ENCODE peak calls at places on chromosomes 7 and 10, in four cellular contexts. F, E, I and L are unnamed samples.

GRCh38 chr10:91163269-91163708 is 57.2 kb upstream of the PCGF5 start:
- DNase-seq in F (peak), E (peak), I (no peak), L (peak)

GRCh38 chr7:135692055-135692454 is 29.7 kb downstream of the STMP1 start:
- DNase-seq in F (no peak), E (no peak), I (no peak), L (no peak)

GRCh38 chr7:4699897-4700296 is 17.8 kb downstream of the FOXK1 start:
- DNase-seq in F (no peak), E (no peak), I (no peak), L (no peak)

GRCh38 chr7:71824356-71824755 is 587.8 kb downstream of the CALN1 start:
- DNase-seq in F (no peak), E (no peak), I (no peak), L (no peak)

GRCh38 chr10:99329891-99330674 is 927 bp downstream of the CNNM1 start:
- DNase-seq in F (peak), E (no peak), I (no peak), L (peak)

GRCh38 chr7:101944611-101945010 is 127.2 kb downstream of the CUX1 start:
- DNase-seq in F (no peak), E (no peak), I (no peak), L (no peak)

GRCh38 chr10:58775960-58776574 is 263.4 kb downstream of the BICC1 start:
- DNase-seq in F (no peak), E (no peak), I (peak), L (no peak)

GRCh38 chr10:867807-868206 is 63.7 kb downstream of the LARP4B start:
- DNase-seq in F (no peak), E (no peak), I (no peak), L (no peak)

GRCh38 chr10:4162571-4163286 is 377.7 kb upstream of the KLF6 start:
- DNase-seq in F (no peak), E (no peak), I (no peak), L (no peak)

GRCh38 chr7:74141705-74142104 is 32.5 kb upstream of the EIF4H start:
- DNase-seq in F (no peak), E (no peak), I (no peak), L (no peak)

GRCh38 chr7:47759056-47759706 is 177.3 kb upstream of the TNS3 start:
- DNase-seq in F (no peak), E (no peak), I (no peak), L (no peak)

GRCh38 chr7:159229683-159230475 is 85.2 kb upstream of the VIPR2 start:
- DNase-seq in F (no peak), E (no peak), I (no peak), L (no peak)

GRCh38 chr7:54858008-54858692 is 99.1 kb upstream of the SEC61G start:
- DNase-seq in F (no peak), E (no peak), I (peak), L (no peak)

GRCh38 chr10:126658928-126659327 is 11.6 kb downstream of the C10orf90 start:
- DNase-seq in F (no peak), E (no peak), I (no peak), L (no peak)

GRCh38 chr10:95516774-95517373 is 44.3 kb downstream of the SORBS1 start:
- DNase-seq in F (no peak), E (no peak), I (no peak), L (no peak)

GRCh38 chr7:105462765-105463164 is 59.3 kb downstream of the PUS7 start:
- DNase-seq in F (no peak), E (no peak), I (no peak), L (no peak)

GRCh38 chr10:24384954-24385353 is 176.0 kb downstream of the KIAA1217 start:
- DNase-seq in F (no peak), E (no peak), I (no peak), L (no peak)

GRCh38 chr7:134891262-134892001 is 94.9 kb upstream of the AGBL3 start:
- DNase-seq in F (peak), E (peak), I (peak), L (peak)

GRCh38 chr10:129513312-129513711 is 46.3 kb downstream of the MGMT start:
- DNase-seq in F (no peak), E (no peak), I (no peak), L (no peak)

GRCh38 chr10:113872139-113873030 is 17.9 kb downstream of the NHLRC2 start:
- DNase-seq in F (no peak), E (no peak), I (no peak), L (no peak)

GRCh38 chr7:9657257-9657656 is 1223.8 kb downstream of the NXPH1 start:
- DNase-seq in F (no peak), E (no peak), I (no peak), L (no peak)

GRCh38 chr10:46235705-46236536 is 50.9 kb upstream of the ANTXRL start:
- DNase-seq in F (no peak), E (no peak), I (no peak), L (no peak)

GRCh38 chr10:6713716-6714115 is 133.6 kb upstream of the PRKCQ start:
- DNase-seq in F (no peak), E (no peak), I (no peak), L (no peak)

GRCh38 chr10:5639066-5639465 is 27.3 kb downstream of the ASB13 start:
- DNase-seq in F (no peak), E (no peak), I (no peak), L (no peak)

GRCh38 chr10:47402681-47403301 is 18.7 kb upstream of the ZNF488 start:
- DNase-seq in F (peak), E (peak), I (peak), L (peak)

GRCh38 chr7:44622342-44623151 is 16.1 kb downstream of the OGDH start:
- DNase-seq in F (no peak), E (no peak), I (no peak), L (no peak)

DNA sequence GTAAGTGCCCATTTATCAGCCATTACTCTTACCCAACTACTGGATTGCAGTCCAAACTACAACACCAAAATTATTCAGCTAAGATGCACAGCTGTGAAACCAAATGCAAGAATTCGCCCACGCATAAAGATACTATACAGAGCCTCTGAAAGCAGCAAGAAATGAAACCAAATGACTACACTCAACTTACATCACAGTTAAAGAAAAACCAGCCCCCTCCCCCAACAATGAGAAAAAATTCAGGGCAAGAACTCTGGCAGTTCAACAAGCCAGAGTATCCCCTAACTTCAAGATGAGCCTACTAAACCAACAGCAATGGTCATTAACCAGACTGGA is 209.1 kb upstream of the VWC2 start:
- DNase-seq in F (no peak), E (no peak), I (no peak), L (no peak)
- H3K4me3 ChIP-seq in F (no peak), E (no peak), I (no peak), L (no peak)

GRCh38 chr7:1290262-1291039 is 57.8 kb downstream of the UNCX start:
- DNase-seq in F (peak), E (no peak), I (no peak), L (peak)
- TF ChIP-seq CTCF in F (no peak), E (no peak), I (peak), L (no peak)

DNA sequence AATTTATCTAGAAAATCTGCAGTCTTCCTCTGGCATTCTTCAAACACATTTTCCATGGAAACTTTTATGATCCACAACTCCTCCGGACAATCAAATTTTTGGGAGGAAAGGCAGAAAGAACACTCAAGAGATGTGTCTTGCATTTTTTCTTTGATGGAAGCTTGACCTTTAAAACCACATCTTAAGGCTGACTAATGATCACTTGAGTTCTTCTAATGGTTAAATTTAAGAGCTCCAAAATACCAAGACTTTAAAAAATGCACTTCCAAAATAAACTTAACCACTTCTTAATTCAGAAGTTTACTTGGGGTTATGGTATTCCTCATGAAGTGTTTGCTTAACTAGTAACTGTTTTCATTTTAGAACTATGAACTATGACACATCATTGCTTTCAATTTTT is 43.3 kb downstream of the ETV1 start:
- DNase-seq in F (no peak), E (no peak), I (no peak), L (no peak)
- H3K4me3 ChIP-seq in F (no peak), E (no peak), I (no peak), L (no peak)

GRCh38 chr7:128389085-128389814 is 20.5 kb downstream of the IMPDH1 start:
- DNase-seq in F (no peak), E (no peak), I (no peak), L (no peak)
- TF ChIP-seq CTCF in F (no peak), E (no peak), I (no peak), L (no peak)

GRCh38 chr10:35307297-35307696 is 29.0 kb upstream of the CCNY start:
- DNase-seq in F (no peak), E (no peak), I (peak), L (no peak)

GRCh38 chr10:35304649-35305048 is 31.7 kb upstream of the CCNY start:
- DNase-seq in F (no peak), E (no peak), I (no peak), L (no peak)

GRCh38 chr10:35308809-35309208 is 27.5 kb upstream of the CCNY start:
- DNase-seq in F (no peak), E (no peak), I (no peak), L (no peak)

GRCh38 chr10:35306852-35307251 is 29.5 kb upstream of the CCNY start:
- DNase-seq in F (no peak), E (no peak), I (peak), L (no peak)
- H3K4me3 ChIP-seq in F (no peak), E (no peak), I (no peak), L (no peak)

GRCh38 chr7:142528608-142529408 is 220.5 kb upstream of the PRSS1 start:
- DNase-seq in F (no peak), E (no peak), I (no peak), L (no peak)
- TF ChIP-seq CTCF in F (no peak), E (no peak), I (no peak), L (no peak)

DNA sequence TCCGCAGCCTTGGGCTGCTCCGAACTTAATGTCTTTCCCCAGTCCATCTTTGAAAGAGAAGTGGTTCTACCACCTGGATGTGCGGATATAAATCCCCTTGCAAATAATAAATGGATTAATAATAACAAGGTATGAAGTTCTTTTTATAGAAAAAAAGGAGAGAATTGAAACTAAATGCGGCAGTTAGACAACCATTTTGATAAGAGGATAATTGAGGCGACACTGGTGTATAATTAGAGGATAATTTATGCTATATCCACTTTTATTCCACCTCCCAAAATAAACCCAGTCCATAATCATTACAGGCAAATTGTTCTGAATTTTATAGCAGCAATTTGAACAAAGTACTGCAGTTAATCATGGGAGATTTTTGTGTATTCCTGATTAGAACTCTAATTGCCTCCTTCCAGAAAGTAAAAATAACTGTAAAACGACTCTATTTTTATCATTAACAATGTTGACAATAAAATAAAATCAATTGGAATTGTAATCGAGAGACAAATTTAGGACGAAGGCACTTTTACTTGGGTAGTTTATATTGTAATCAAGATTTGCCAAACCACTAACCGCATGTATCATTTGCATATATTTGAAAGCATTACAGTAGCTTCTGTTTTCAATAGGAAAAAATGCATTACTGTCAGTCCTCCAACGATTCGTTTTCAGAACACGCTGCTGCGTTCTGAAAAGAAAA is 969 bp upstream of the DLX6 start:
- DNase-seq in F (no peak), E (no peak), I (no peak), L (no peak)
- H3K4me3 ChIP-seq in F (no peak), E (no peak), I (no peak), L (peak)

GRCh38 chr10:117603081-117603480 is 60.5 kb downstream of the EMX2 start:
- DNase-seq in F (no peak), E (no peak), I (no peak), L (no peak)

GRCh38 chr10:117596666-117597065 is 54.1 kb downstream of the EMX2 start:
- DNase-seq in F (no peak), E (no peak), I (no peak), L (no peak)

GRCh38 chr10:117601716-117602115 is 59.2 kb downstream of the EMX2 start:
- DNase-seq in F (no peak), E (no peak), I (no peak), L (no peak)

GRCh38 chr10:117594722-117595121 is 52.2 kb downstream of the EMX2 start:
- DNase-seq in F (no peak), E (no peak), I (no peak), L (no peak)

GRCh38 chr10:117597216-117597615 is 54.7 kb downstream of the EMX2 start:
- DNase-seq in F (no peak), E (no peak), I (no peak), L (no peak)
- TF ChIP-seq CTCF in F (no peak), E (no peak), I (no peak), L (no peak)

GRCh38 chr10:33331020-33331557 is 3.4 kb downstream of the NRP1 start:
- DNase-seq in F (no peak), E (no peak), I (no peak), L (no peak)

GRCh38 chr10:33332183-33333031 is 2.1 kb downstream of the NRP1 start:
- DNase-seq in F (no peak), E (no peak), I (no peak), L (no peak)

GRCh38 chr10:33329178-33329577 is 5.3 kb downstream of the NRP1 start:
- DNase-seq in F (no peak), E (no peak), I (no peak), L (no peak)

GRCh38 chr10:33328253-33328652 is 6.2 kb downstream of the NRP1 start:
- DNase-seq in F (no peak), E (no peak), I (no peak), L (no peak)

GRCh38 chr10:33330543-33331019 is 3.9 kb downstream of the NRP1 start:
- DNase-seq in F (peak), E (peak), I (peak), L (peak)
- H3K4me3 ChIP-seq in F (peak), E (peak), I (peak), L (peak)